ENCODE peak calls at places on chromosome 21, in seven cellular contexts. P, M, J, K, D, B and O are unnamed samples.

GRCh38 chr21:27400045-27400444 is 433.2 kb upstream of the ADAMTS5 start:
- DNase-seq in P (no peak), M (no peak), J (no peak), K (no peak), D (no peak), B (no peak), O (no peak)

GRCh38 chr21:42125571-42126544 is 54.7 kb downstream of the UMODL1 start:
- DNase-seq in P (no peak), M (no peak), J (no peak), K (no peak), D (no peak), B (peak; percentile 52), O (no peak)

GRCh38 chr21:27418338-27418737 is 451.4 kb upstream of the ADAMTS5 start:
- DNase-seq in P (no peak), M (no peak), J (no peak), K (no peak), D (no peak), B (no peak), O (no peak)

GRCh38 chr21:18023099-18023498 is 203.9 kb upstream of the C21orf91 start:
- DNase-seq in P (no peak), M (no peak), J (no peak), K (no peak), D (no peak), B (no peak), O (no peak)

GRCh38 chr21:15908187-15908586 is 178.4 kb downstream of the USP25 start:
- DNase-seq in P (no peak), M (no peak), J (no peak), K (no peak), D (no peak), B (no peak), O (no peak)

GRCh38 chr21:15272171-15272570 is 207.4 kb upstream of the NRIP1 start:
- DNase-seq in P (no peak), M (no peak), J (no peak), K (no peak), D (no peak), B (no peak), O (no peak)

GRCh38 chr21:42781981-42782722 is 97.2 kb downstream of the WDR4 start:
- DNase-seq in P (no peak), M (no peak), J (no peak), K (no peak), D (no peak), B (no peak), O (no peak)

GRCh38 chr21:17428980-17429379 is 83.9 kb upstream of the CXADR start:
- DNase-seq in P (no peak), M (no peak), J (no peak), K (no peak), D (no peak), B (no peak), O (no peak)

GRCh38 chr21:36454079-36454478 is 25.8 kb downstream of the CLDN14 start:
- DNase-seq in P (no peak), M (no peak), J (no peak), K (no peak), D (no peak), B (no peak), O (no peak)

GRCh38 chr21:16420086-16420724 is 690.4 kb downstream of the USP25 start:
- DNase-seq in P (no peak), M (no peak), J (peak; percentile 64), K (no peak), D (no peak), B (peak; percentile 62), O (no peak)

GRCh38 chr21:46079357-46080170 is 18.3 kb upstream of the COL6A2 start:
- DNase-seq in P (no peak), M (peak; percentile 7), J (no peak), K (no peak), D (no peak), B (no peak), O (no peak)

GRCh38 chr21:15522148-15522547 is 207.6 kb upstream of the USP25 start:
- DNase-seq in P (no peak), M (no peak), J (no peak), K (no peak), D (no peak), B (no peak), O (no peak)

GRCh38 chr21:32412998-32413504 is 545 bp downstream of the EVA1C start:
- DNase-seq in P (no peak), M (no peak), J (peak; percentile 40), K (no peak), D (no peak), B (no peak), O (no peak)

GRCh38 chr21:20996421-20997307 is 1.5 kb upstream of the NCAM2 start:
- DNase-seq in P (no peak), M (no peak), J (no peak), K (no peak), D (no peak), B (no peak), O (no peak)

GRCh38 chr21:35084869-35085268 is 35.8 kb upstream of the RUNX1 start:
- DNase-seq in P (no peak), M (no peak), J (no peak), K (no peak), D (no peak), B (no peak), O (no peak)

GRCh38 chr21:39843483-39843882 is 23.8 kb upstream of the PCP4 start:
- DNase-seq in P (no peak), M (no peak), J (no peak), K (no peak), D (no peak), B (no peak), O (no peak)

GRCh38 chr21:36422279-36423098 is 37.3 kb downstream of the CHAF1B start:
- DNase-seq in P (no peak), M (peak; percentile 28), J (peak; percentile 54), K (no peak), D (peak; percentile 83), B (peak; percentile 85), O (peak; percentile 77)

GRCh38 chr21:42925114-42925907 is at the start of gene ERVH48-1:
- DNase-seq in P (no peak), M (no peak), J (no peak), K (no peak), D (no peak), B (no peak), O (no peak)

GRCh38 chr21:37455504-37455911 is 88.9 kb downstream of the DYRK1A start:
- DNase-seq in P (no peak), M (no peak), J (no peak), K (no peak), D (peak; percentile 39), B (no peak), O (no peak)

GRCh38 chr21:17101696-17102095 is 411.1 kb upstream of the CXADR start:
- DNase-seq in P (no peak), M (no peak), J (no peak), K (no peak), D (no peak), B (no peak), O (no peak)

GRCh38 chr21:31354604-31355443 is 10.8 kb upstream of the TIAM1 start:
- DNase-seq in P (no peak), M (no peak), J (no peak), K (peak; percentile 85), D (peak; percentile 34), B (no peak), O (no peak)